ENCODE peak calls at places on chromosome 14, in four cellular contexts. Z, P, K and X are unnamed samples.

GRCh38 chr14:22071001-22071400 is 397.4 kb upstream of the OR4E1 start:
- DNase-seq in Z (no peak), K (no peak), P (peak; percentile 39), X (no peak)

GRCh38 chr14:50984061-50984710 is 39.9 kb upstream of the PYGL start:
- DNase-seq in Z (no peak), P (no peak), K (no peak), X (no peak)

GRCh38 chr14:103770902-103771301 is 55.3 kb downstream of the ZFYVE21 start:
- DNase-seq in K (no peak), P (no peak), Z (no peak), X (no peak)

GRCh38 chr14:34023824-34024767 is 73.2 kb upstream of the EGLN3 start:
- DNase-seq in K (no peak), P (no peak), Z (no peak), X (no peak)

GRCh38 chr14:74502236-74503019 is 8.9 kb downstream of the ISCA2 start:
- DNase-seq in Z (peak; percentile 18), P (no peak), K (peak; percentile 58), X (peak; percentile 34)

GRCh38 chr14:92951912-92952471 is 29.0 kb downstream of the CHGA start:
- DNase-seq in K (peak; percentile 84), Z (peak; percentile 77), P (peak; percentile 80), X (peak; percentile 68)

GRCh38 chr14:73503648-73504047 is 12.9 kb downstream of the RIOX1 start:
- DNase-seq in K (no peak), P (no peak), Z (no peak), X (no peak)

GRCh38 chr14:54772451-54772881 is 130.2 kb downstream of the GCH1 start:
- DNase-seq in Z (no peak), P (no peak), K (no peak), X (no peak)

GRCh38 chr14:94174622-94175402 is 690 bp downstream of the PPP4R4 start:
- DNase-seq in Z (no peak), P (no peak), K (peak; percentile 50), X (no peak)

GRCh38 chr14:50363734-50364113 is 33.0 kb downstream of the CDKL1 start:
- DNase-seq in P (peak; percentile 30), K (no peak), Z (no peak), X (peak; percentile 56)

GRCh38 chr14:76918176-76918750 is 92.1 kb downstream of the LRRC74A start:
- DNase-seq in P (no peak), Z (peak; percentile 87), K (no peak), X (peak; percentile 82)

GRCh38 chr14:47270715-47271114 is 404.7 kb downstream of the MDGA2 start:
- DNase-seq in K (no peak), P (no peak), Z (no peak), X (no peak)

GRCh38 chr14:75459099-75459741 is 31.4 kb downstream of the JDP2 start:
- DNase-seq in Z (no peak), P (no peak), K (no peak), X (no peak)

GRCh38 chr14:62667515-62667914 is 377.7 kb downstream of the KCNH5 start:
- DNase-seq in Z (no peak), P (no peak), K (no peak), X (no peak)

GRCh38 chr14:73426877-73427276 is 31.5 kb downstream of the NUMB start:
- DNase-seq in P (no peak), Z (no peak), K (no peak), X (no peak)

GRCh38 chr14:65069874-65070709 is 32.2 kb downstream of the MAX start:
- DNase-seq in K (no peak), P (no peak), Z (no peak), X (no peak)

GRCh38 chr14:39107624-39108023 is 4.6 kb upstream of the SEC23A start:
- DNase-seq in Z (no peak), P (no peak), K (no peak), X (no peak)

GRCh38 chr14:67941456-67942018 is 122.0 kb downstream of the RAD51B start:
- DNase-seq in P (no peak), Z (no peak), K (no peak), X (no peak)

GRCh38 chr14:52695481-52696091 is at the start of gene ERO1A:
- DNase-seq in Z (peak; percentile 86), P (peak; percentile 68), K (peak; percentile 75), X (peak; percentile 82)

GRCh38 chr14:100271247-100271939 is 32.4 kb downstream of the YY1 start:
- DNase-seq in P (no peak), K (no peak), Z (no peak), X (no peak)
- TF ChIP-seq CTCF in P (peak; percentile 23), K (no peak), Z (no peak), X (peak; percentile 50)

GRCh38 chr14:105144666-105145380 is 23.8 kb downstream of the JAG2 start:
- DNase-seq in P (no peak), K (peak; percentile 13), Z (peak; percentile 12), X (peak; percentile 43)
- TF ChIP-seq CTCF in P (no peak), K (no peak), Z (no peak), X (no peak)

DNA sequence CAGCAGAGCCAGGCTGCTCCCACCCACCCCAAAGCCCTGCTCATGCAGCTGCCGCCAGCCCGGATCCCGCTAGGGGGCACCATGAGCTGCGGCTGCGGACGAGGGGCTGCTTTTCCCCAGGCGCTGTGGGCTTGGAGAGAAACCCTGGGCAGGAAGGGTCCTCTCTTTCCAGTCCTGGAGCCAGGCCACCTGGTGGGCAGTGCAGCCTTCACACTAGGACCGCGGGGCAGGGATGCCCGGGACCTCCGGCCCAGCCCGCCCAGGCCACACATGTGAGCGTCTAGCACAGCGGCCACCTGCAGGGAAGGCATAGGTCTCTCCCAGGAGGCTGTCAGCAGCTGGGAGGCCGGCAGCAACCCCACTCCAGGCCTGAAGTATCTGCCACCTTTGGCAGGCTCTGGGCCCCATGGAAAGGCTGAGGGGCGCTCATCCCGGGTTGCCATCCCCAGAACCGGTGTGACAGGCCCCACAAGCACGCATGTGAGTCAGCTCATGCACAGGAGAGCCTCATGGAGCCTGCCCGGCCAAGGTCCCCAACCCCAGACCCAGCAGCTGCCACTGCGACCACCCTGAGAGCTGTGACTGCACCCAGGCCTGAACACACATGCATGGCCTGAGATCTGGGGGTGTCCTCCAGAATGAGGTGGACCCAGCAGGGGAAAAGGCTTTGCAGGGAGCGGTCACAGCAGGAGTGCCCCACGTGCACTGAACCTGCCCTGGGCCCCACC is 280.0 kb upstream of the RTL1 start:
- DNase-seq in K (peak; percentile 86), Z (no peak), P (no peak), X (no peak)
- TF ChIP-seq CTCF in K (peak; percentile 40), Z (no peak), P (no peak), X (no peak)

DNA sequence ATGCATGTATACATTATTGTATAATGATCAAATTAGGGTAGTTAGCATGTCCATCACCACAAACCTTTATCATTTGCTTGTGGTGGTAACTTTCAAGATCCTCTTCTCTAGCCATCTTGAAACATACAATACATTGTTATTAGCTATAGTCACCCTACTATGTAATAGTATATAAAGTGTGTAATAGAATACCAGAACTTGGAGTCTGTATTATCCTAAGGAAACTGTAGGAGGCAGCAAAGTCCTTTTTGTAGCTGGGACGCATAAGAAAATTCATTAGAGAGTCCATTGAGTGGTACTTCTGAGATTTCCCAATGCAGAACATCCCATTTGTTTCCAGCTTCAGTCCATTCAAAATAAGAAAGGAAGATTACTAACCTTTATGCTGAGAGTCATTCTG is 325.9 kb upstream of the LRFN5 start:
- DNase-seq in P (no peak), Z (no peak), K (no peak), X (no peak)
- TF ChIP-seq CTCF in P (no peak), Z (no peak), K (no peak), X (no peak)

GRCh38 chr14:101665478-101666078 is 95.9 kb upstream of the PPP2R5C start:
- DNase-seq in K (peak; percentile 66), P (no peak), Z (no peak), X (no peak)
- TF ChIP-seq CTCF in K (peak; percentile 40), P (no peak), Z (no peak), X (peak; percentile 58)

GRCh38 chr14:104826197-104826857 is 25.4 kb downstream of the ZBTB42 start:
- DNase-seq in Z (peak; percentile 84), K (peak; percentile 93), P (peak; percentile 95), X (peak; percentile 87)

GRCh38 chr14:104830781-104831180 is 29.9 kb downstream of the ZBTB42 start:
- DNase-seq in P (no peak), Z (no peak), K (no peak), X (no peak)

GRCh38 chr14:104824353-104824997 is 23.6 kb downstream of the ZBTB42 start:
- DNase-seq in P (no peak), K (no peak), Z (no peak), X (no peak)

GRCh38 chr14:104826858-104827172 is 25.9 kb downstream of the ZBTB42 start:
- DNase-seq in P (no peak), K (no peak), Z (no peak), X (no peak)

DNA sequence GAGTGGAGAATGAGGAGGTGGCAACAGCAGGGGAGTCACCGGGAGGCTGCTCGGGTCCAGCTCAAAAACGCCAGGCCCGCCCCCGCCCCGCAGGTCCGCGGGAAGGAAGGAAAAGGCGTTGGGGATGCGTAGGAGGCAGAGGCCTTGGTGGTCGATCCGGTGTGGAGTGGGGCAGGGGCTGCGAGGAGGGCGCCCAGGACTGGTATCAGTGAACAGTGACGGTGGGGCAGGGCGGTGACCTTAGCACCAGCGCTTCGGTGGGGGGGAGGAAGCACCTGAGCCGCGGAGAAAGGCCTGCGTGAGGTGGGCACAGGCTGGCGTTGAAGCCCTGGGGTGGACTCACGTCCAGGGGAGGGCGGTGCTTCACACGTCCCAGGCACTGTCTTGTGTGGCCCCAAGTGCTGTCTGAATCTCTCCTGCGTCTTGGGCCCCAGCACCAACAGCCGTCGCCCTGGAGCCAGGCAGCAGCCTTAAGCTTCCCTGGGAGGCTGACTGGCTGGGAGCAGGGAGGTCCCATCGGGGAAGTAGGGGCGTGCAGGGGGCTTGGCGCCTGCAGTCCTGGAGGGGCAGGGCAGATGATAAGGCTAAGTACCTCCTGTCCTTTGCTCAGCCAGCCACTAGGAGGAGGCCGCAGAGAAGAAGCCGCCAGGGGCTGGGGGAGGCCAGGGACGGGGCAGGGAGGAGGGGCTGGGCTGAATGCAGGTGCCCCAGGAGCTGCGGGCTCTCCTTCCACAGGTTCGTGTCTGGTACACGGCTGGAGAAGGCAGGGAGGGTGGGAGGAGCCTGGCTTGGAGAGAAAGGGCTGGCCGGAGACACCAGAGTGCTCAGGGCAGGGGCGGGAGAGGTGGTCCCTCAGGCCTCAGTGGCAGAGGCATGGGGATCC is 26.5 kb downstream of the ZBTB42 start:
- DNase-seq in P (peak; percentile 45), Z (peak; percentile 37), K (peak; percentile 93), X (no peak)
- TF ChIP-seq CTCF in P (peak; percentile 50), Z (peak; percentile 33), K (no peak), X (peak; percentile 74)

GRCh38 chr14:32998433-32998832 is 59.8 kb downstream of the NPAS3 start:
- DNase-seq in K (no peak), Z (no peak), P (no peak), X (no peak)
- TF ChIP-seq CTCF in K (no peak), Z (peak; percentile 40), P (no peak), X (no peak)

GRCh38 chr14:89990218-89990617 is 34.5 kb downstream of the TDP1 start:
- DNase-seq in Z (no peak), P (no peak), K (no peak), X (no peak)
- TF ChIP-seq CTCF in Z (no peak), P (no peak), K (no peak), X (no peak)